ENCODE peak calls at places on chromosome 13, in ten cellular contexts. M is uterus, N is B cell, H is BE2C, U is IMR-90, D is neural progenitor cell, E is psoas muscle, I is AG09309, G is upper lobe of right lung, X is cardiac fibroblast. J is an unnamed sample.

GRCh38 chr13:100881291-100881864 is 206.8 kb upstream of the TMTC4 start:
- DNase-seq in H (no peak), X (no peak), M (no peak), I (no peak), E (no peak), U (no peak), D (no peak), N (no peak), G (no peak), J (no peak)

GRCh38 chr13:110257408-110257807 is 49.5 kb downstream of the COL4A1 start:
- DNase-seq in X (no peak), M (no peak), N (no peak), H (no peak), D (no peak), G (no peak), E (no peak), I (no peak), U (no peak), J (no peak)

GRCh38 chr13:27794075-27794691 is 1.9 kb downstream of the GSX1 start:
- DNase-seq in U (no peak), D (no peak), H (no peak), M (no peak), N (no peak), I (no peak), X (no peak), G (no peak), E (no peak), J (no peak)

GRCh38 chr13:83716121-83716520 is 166.2 kb downstream of the SLITRK1 start:
- DNase-seq in D (no peak), N (no peak), X (no peak), E (no peak), G (no peak), H (no peak), U (no peak), M (no peak), I (no peak), J (no peak)

GRCh38 chr13:73355134-73355533 is 296.3 kb downstream of the KLF5 start:
- DNase-seq in E (no peak), D (no peak), G (no peak), H (no peak), N (no peak), M (no peak), U (no peak), X (no peak), I (no peak), J (no peak)

GRCh38 chr13:60426075-60426474 is 29.1 kb downstream of the TDRD3 start:
- DNase-seq in G (no peak), D (no peak), M (no peak), I (no peak), E (no peak), U (no peak), N (no peak), H (no peak), X (no peak), J (no peak)

GRCh38 chr13:89900104-89900760 is 1447.3 kb upstream of the MIR17HG start:
- DNase-seq in U (no peak), M (no peak), N (no peak), G (no peak), H (no peak), E (no peak), X (peak), D (no peak), I (no peak), J (no peak)

GRCh38 chr13:76879211-76879875 is 6.9 kb downstream of the KCTD12 start:
- DNase-seq in I (peak), G (peak), U (peak), D (no peak), N (peak), H (no peak), M (peak), E (peak), X (peak), J (peak)

GRCh38 chr13:112445411-112446271 is 69.5 kb downstream of the SPACA7 start:
- DNase-seq in U (no peak), H (no peak), D (no peak), E (peak), G (peak), X (no peak), I (no peak), M (no peak), N (no peak), J (no peak)

GRCh38 chr13:53068841-53069520 is 40.4 kb downstream of the OLFM4 start:
- DNase-seq in I (no peak), D (peak), U (no peak), E (no peak), N (no peak), M (no peak), H (no peak), X (no peak), G (no peak), J (no peak)

GRCh38 chr13:72808917-72809500 is 27.1 kb downstream of the PIBF1 start:
- DNase-seq in D (peak), M (no peak), I (no peak), E (no peak), N (peak), X (peak), U (peak), G (no peak), H (no peak), J (no peak)

GRCh38 chr13:110028311-110028710 is 241.9 kb upstream of the IRS2 start:
- DNase-seq in E (no peak), N (no peak), U (no peak), I (no peak), M (no peak), H (no peak), X (no peak), G (no peak), D (no peak), J (no peak)

GRCh38 chr13:44306401-44307192 is 67.0 kb upstream of the SERP2 start:
- DNase-seq in H (no peak), X (peak), I (peak), G (peak), N (no peak), U (peak), E (no peak), M (peak), D (peak), J (no peak)

GRCh38 chr13:42883142-42883541 is 101.8 kb downstream of the FAM216B start:
- DNase-seq in E (no peak), H (no peak), X (peak), D (no peak), U (no peak), I (no peak), M (no peak), G (no peak), N (no peak), J (no peak)

GRCh38 chr13:44244288-44244687 is 129.3 kb upstream of the SERP2 start:
- DNase-seq in E (no peak), D (no peak), X (no peak), H (no peak), G (no peak), U (peak), N (no peak), M (no peak), I (peak), J (no peak)

GRCh38 chr13:90974249-90974954 is 373.1 kb upstream of the MIR17HG start:
- DNase-seq in X (no peak), M (no peak), I (no peak), D (no peak), E (no peak), U (no peak), G (no peak), N (no peak), H (no peak), J (no peak)

GRCh38 chr13:20359335-20359734 is 127.2 kb upstream of the GJB6 start:
- DNase-seq in G (no peak), H (no peak), N (no peak), M (no peak), D (no peak), X (peak), I (peak), U (peak), E (no peak), J (no peak)

GRCh38 chr13:99648905-99649304 is 147.6 kb downstream of the TM9SF2 start:
- DNase-seq in N (no peak), E (no peak), I (no peak), U (no peak), X (no peak), G (no peak), H (no peak), M (no peak), D (no peak), J (no peak)

GRCh38 chr13:84137292-84137691 is 255.0 kb upstream of the SLITRK1 start:
- DNase-seq in G (no peak), X (no peak), I (peak), U (no peak), N (peak), M (no peak), E (no peak), H (no peak), D (no peak), J (peak)

GRCh38 chr13:21075303-21076264 is 14.2 kb upstream of the LATS2 start:
- DNase-seq in E (peak), X (peak), G (peak), H (no peak), U (no peak), N (peak), D (peak), M (peak), I (no peak), J (peak)

GRCh38 chr13:20495087-20496023 is 30.3 kb downstream of the CRYL1 start:
- DNase-seq in I (peak), D (peak), G (no peak), M (peak), X (peak), U (peak), E (no peak), N (peak), H (peak), J (peak)

GRCh38 chr13:109657395-109657794 is 129.0 kb downstream of the IRS2 start:
- DNase-seq in N (no peak), E (no peak), H (no peak), X (no peak), G (no peak), M (no peak), U (no peak), I (no peak), D (no peak), J (no peak)

GRCh38 chr13:100396771-100397170 is 191.8 kb downstream of the GGACT start:
- DNase-seq in H (no peak), X (no peak), I (no peak), D (peak), G (no peak), M (no peak), U (no peak), N (no peak), E (no peak), J (no peak)

GRCh38 chr13:36420437-36420891 is 11.8 kb upstream of the CCNA1 start:
- DNase-seq in X (peak), G (peak), H (peak), D (peak), M (peak), E (no peak), N (peak), U (peak), I (peak), J (peak)

GRCh38 chr13:73248154-73248553 is 189.3 kb downstream of the KLF5 start:
- DNase-seq in X (no peak), H (no peak), G (no peak), U (no peak), D (no peak), N (no peak), M (no peak), E (no peak), I (no peak), J (no peak)

GRCh38 chr13:97435297-97435682 is 1.3 kb downstream of the RAP2A start:
- DNase-seq in H (no peak), N (no peak), D (no peak), X (no peak), M (no peak), E (no peak), I (no peak), U (no peak), G (no peak), J (no peak)

GRCh38 chr13:43543331-43543730 is 243.4 kb downstream of the ENOX1 start:
- DNase-seq in G (no peak), D (no peak), X (peak), U (peak), E (no peak), I (no peak), H (no peak), M (no peak), N (no peak), J (no peak)

GRCh38 chr13:61531383-61532065 is 115.9 kb upstream of the PCDH20 start:
- DNase-seq in N (no peak), H (no peak), D (no peak), I (no peak), U (no peak), G (no peak), X (no peak), M (no peak), E (no peak), J (no peak)

GRCh38 chr13:27808866-27809546 is 16.7 kb downstream of the GSX1 start:
- DNase-seq in X (no peak), I (no peak), E (no peak), D (no peak), G (no peak), M (no peak), H (no peak), N (no peak), U (no peak), J (no peak)

GRCh38 chr13:93180376-93180966 is 46.1 kb upstream of the GPC6 start:
- DNase-seq in E (no peak), X (peak), H (no peak), U (peak), G (no peak), I (peak), N (no peak), M (no peak), D (no peak), J (no peak)

GRCh38 chr13:67996101-67996500 is 766.0 kb upstream of the PCDH9 start:
- DNase-seq in M (no peak), N (no peak), I (no peak), G (peak), E (no peak), D (no peak), H (no peak), U (no peak), X (no peak), J (no peak)

GRCh38 chr13:34435338-34435737 is 506.7 kb upstream of the NBEA start:
- DNase-seq in D (no peak), N (no peak), U (no peak), E (no peak), M (no peak), I (peak), X (peak), G (no peak), H (peak), J (no peak)

GRCh38 chr13:43200307-43200706 is 176.9 kb downstream of the DNAJC15 start:
- DNase-seq in E (no peak), I (no peak), H (no peak), M (no peak), X (no peak), N (no peak), D (no peak), U (no peak), G (no peak), J (no peak)

GRCh38 chr13:36418022-36418805 is 14.1 kb upstream of the CCNA1 start:
- DNase-seq in M (no peak), G (no peak), N (no peak), U (peak), E (no peak), D (no peak), H (no peak), X (peak), I (no peak), J (no peak)

GRCh38 chr13:39245688-39246087 is 207.4 kb downstream of the NHLRC3 start:
- DNase-seq in N (no peak), D (no peak), H (no peak), I (no peak), G (no peak), U (no peak), X (no peak), E (no peak), M (no peak), J (no peak)

GRCh38 chr13:60016229-60016628 is 147.5 kb downstream of the DIAPH3 start:
- DNase-seq in M (no peak), X (no peak), I (no peak), H (no peak), N (no peak), G (no peak), E (no peak), D (no peak), U (no peak), J (no peak)

DNA sequence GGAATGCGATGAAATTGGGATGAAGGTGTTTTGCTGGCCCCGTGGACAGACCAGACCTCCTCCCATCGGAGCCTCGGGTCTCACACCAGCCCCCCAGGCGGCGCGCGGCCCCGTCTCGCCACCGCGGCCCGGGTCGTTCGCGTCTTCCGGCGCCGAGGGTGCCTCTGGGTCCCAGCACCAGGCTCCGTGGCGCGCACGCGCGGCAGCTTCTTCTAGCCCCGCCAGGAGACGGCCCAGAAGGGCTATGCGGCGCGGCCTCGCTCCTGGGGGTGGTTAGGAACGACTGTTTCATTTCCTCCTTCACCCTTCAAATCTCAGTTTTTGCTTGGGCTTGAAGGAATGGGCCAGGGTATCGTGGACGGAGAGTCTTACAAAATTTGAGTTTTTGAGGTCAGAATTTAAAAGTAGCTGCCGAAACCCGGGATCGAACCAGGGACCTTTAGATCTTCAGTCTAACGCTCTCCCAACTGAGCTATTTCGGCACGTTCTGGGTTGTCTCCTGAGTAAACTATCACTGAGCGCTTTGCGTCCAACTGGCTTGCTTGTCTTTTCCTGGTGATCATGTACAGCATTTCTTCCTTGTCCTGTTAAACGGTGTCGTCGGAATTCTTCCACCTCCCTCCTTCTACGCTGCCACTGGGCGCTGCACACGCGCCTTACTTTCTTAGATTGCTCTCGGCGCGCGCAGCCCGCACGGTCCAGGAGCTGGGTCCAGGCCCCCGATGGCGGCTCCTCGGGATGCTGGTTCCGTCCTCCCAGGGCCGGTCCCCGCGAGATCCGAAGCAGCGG is 46.5 kb downstream of the TGDS start:
- DNase-seq in E (peak), I (peak), M (peak), H (peak), X (peak), D (peak), N (peak), G (peak), U (peak), J (peak)
- TF ChIP-seq CTCF in E (peak), I (peak), M (no peak), H (no peak), X (no peak), D (no peak), N (peak), G (peak), U (no peak), J (no peak)

GRCh38 chr13:75399879-75400217 is 82.1 kb downstream of the TBC1D4 start:
- DNase-seq in N (no peak), X (no peak), U (no peak), I (no peak), G (no peak), M (no peak), H (no peak), D (no peak), E (no peak), J (no peak)
- TF ChIP-seq CTCF in N (no peak), X (no peak), U (no peak), I (no peak), G (no peak), M (no peak), H (no peak), D (no peak), E (no peak), J (no peak)

DNA sequence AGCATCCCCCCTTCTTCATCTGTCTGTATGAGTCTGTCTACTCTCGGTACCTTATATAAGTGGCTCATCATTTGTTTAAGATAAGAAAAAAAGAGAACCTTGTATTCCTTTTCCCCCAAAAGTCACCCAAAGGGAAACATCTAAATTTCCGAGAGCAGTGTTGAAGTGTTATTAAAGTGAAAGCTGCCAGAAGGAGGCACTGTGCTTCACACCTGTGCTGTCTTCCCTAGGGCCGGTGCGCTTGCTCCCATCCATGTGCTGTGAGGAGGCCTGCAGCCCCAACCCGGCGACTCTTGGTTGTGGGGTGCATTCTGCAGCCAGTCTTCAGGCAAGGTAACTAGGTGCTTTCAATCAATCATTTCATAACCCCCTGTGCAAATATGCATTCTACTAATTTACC is 97.5 kb downstream of the TNFRSF19 start:
- DNase-seq in U (no peak), X (no peak), D (peak), M (no peak), N (peak), I (no peak), E (no peak), H (no peak), G (no peak), J (peak)
- TF ChIP-seq CTCF in U (no peak), X (no peak), D (peak), M (no peak), N (peak), I (no peak), E (no peak), H (peak), G (no peak), J (peak)

GRCh38 chr13:33207616-33207964 is 78.0 kb downstream of the STARD13 start:
- DNase-seq in H (peak), I (peak), X (peak), N (no peak), E (no peak), G (no peak), M (no peak), D (no peak), U (peak), J (no peak)
- TF ChIP-seq CTCF in H (no peak), I (no peak), X (no peak), N (no peak), E (no peak), G (no peak), M (no peak), D (no peak), U (no peak), J (no peak)

GRCh38 chr13:40668335-40668734 is 1.9 kb upstream of the FOXO1 start:
- DNase-seq in H (no peak), X (peak), D (peak), M (peak), N (peak), U (no peak), G (no peak), I (no peak), E (peak), J (peak)
- TF ChIP-seq CTCF in H (no peak), X (peak), D (peak), M (peak), N (peak), U (peak), G (peak), I (peak), E (peak), J (peak)

GRCh38 chr13:25085125-25085742 is 10.7 kb upstream of the PABPC3 start:
- DNase-seq in U (peak), I (peak), G (no peak), N (peak), E (no peak), D (peak), M (no peak), H (peak), X (peak), J (peak)
- TF ChIP-seq CTCF in U (peak), I (peak), G (peak), N (peak), E (no peak), D (peak), M (no peak), H (peak), X (peak), J (peak)

GRCh38 chr13:32228330-32229041 is 86.7 kb downstream of the ZAR1L start:
- DNase-seq in G (no peak), E (no peak), N (no peak), I (no peak), M (no peak), X (peak), D (no peak), U (peak), H (no peak), J (peak)
- TF ChIP-seq CTCF in G (no peak), E (no peak), N (no peak), I (peak), M (no peak), X (no peak), D (no peak), U (peak), H (no peak), J (no peak)

DNA sequence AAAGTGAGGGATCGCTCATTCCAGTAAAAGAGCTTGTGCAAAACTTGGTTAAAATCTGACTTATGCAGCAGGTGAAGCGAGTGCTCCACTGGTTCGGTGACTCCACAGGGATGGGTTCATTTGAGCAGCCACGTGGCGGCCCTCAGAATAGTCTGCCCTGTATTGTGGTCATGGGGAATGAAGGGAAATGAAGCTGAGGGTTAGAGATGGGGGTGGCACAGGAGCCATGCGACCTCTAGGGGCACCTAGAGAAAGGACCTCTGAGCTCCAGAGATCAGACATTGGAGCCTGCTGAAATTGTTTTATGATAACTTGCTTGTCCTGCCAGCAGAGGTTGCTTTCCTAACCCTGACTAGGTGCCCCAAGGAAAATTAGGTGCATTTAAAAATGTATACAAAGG is 26.6 kb downstream of the CBY2 start:
- DNase-seq in I (no peak), X (no peak), D (peak), G (no peak), E (no peak), N (peak), H (peak), M (no peak), U (no peak), J (peak)
- TF ChIP-seq CTCF in I (peak), X (peak), D (peak), G (no peak), E (no peak), N (no peak), H (peak), M (no peak), U (no peak), J (no peak)